ENCODE peak calls at places on chromosomes 12 and 14, in four cellular contexts. One of them, this sample, is unnamed.
A peak's percentile ranks its signal among the peaks of the same experiment; 100 is the strongest.

GRCh38 chr12:46218509-46219095 is 50.2 kb downstream of the SLC38A1 start:
- DNase-seq in stimulated activated naive CD8-positive, alpha-beta T cell treated with anti-CD3 and anti-CD28 coated beads, Interleukin-15, Interleukin-2, amounts not matched to agents 100 U/mL and 50 U/mL, for 24 hours: peak; percentile 35
- DNase-seq in GM20000: no peak
- DNase-seq in effector memory CD8-positive, alpha-beta T cell: no peak
- DNase-seq in this sample: no peak

GRCh38 chr12:132850291-132850690 is 21.6 kb upstream of the GOLGA3 start:
- DNase-seq in stimulated activated naive CD8-positive, alpha-beta T cell treated with anti-CD3 and anti-CD28 coated beads, Interleukin-15, Interleukin-2, amounts not matched to agents 100 U/mL and 50 U/mL, for 24 hours: no peak
- DNase-seq in effector memory CD8-positive, alpha-beta T cell: no peak
- DNase-seq in GM20000: no peak
- DNase-seq in this sample: no peak

GRCh38 chr14:54637270-54637669 is 70.3 kb downstream of the SAMD4A start:
- DNase-seq in effector memory CD8-positive, alpha-beta T cell: no peak
- DNase-seq in stimulated activated naive CD8-positive, alpha-beta T cell treated with anti-CD3 and anti-CD28 coated beads, Interleukin-15, Interleukin-2, amounts not matched to agents 100 U/mL and 50 U/mL, for 24 hours: no peak
- DNase-seq in GM20000: no peak
- DNase-seq in this sample: no peak

GRCh38 chr12:89748791-89749190 is 40.2 kb upstream of the ATP2B1 start:
- DNase-seq in GM20000: no peak
- DNase-seq in stimulated activated naive CD8-positive, alpha-beta T cell treated with anti-CD3 and anti-CD28 coated beads, Interleukin-15, Interleukin-2, amounts not matched to agents 100 U/mL and 50 U/mL, for 24 hours: no peak
- DNase-seq in effector memory CD8-positive, alpha-beta T cell: no peak
- DNase-seq in this sample: no peak

GRCh38 chr14:101358726-101359125 is 202.6 kb upstream of the DIO3 start:
- DNase-seq in GM20000: no peak
- DNase-seq in effector memory CD8-positive, alpha-beta T cell: no peak
- DNase-seq in stimulated activated naive CD8-positive, alpha-beta T cell treated with anti-CD3 and anti-CD28 coated beads, Interleukin-15, Interleukin-2, amounts not matched to agents 100 U/mL and 50 U/mL, for 24 hours: no peak
- DNase-seq in this sample: no peak

GRCh38 chr12:113397497-113398197 is 6.0 kb downstream of the SDS start:
- DNase-seq in stimulated activated naive CD8-positive, alpha-beta T cell treated with anti-CD3 and anti-CD28 coated beads, Interleukin-15, Interleukin-2, amounts not matched to agents 100 U/mL and 50 U/mL, for 24 hours: no peak
- DNase-seq in GM20000: no peak
- DNase-seq in effector memory CD8-positive, alpha-beta T cell: no peak
- DNase-seq in this sample: no peak

GRCh38 chr12:66623455-66623854 is 55.4 kb downstream of the GRIP1 start:
- DNase-seq in effector memory CD8-positive, alpha-beta T cell: no peak
- DNase-seq in GM20000: no peak
- DNase-seq in stimulated activated naive CD8-positive, alpha-beta T cell treated with anti-CD3 and anti-CD28 coated beads, Interleukin-15, Interleukin-2, amounts not matched to agents 100 U/mL and 50 U/mL, for 24 hours: no peak
- DNase-seq in this sample: no peak

GRCh38 chr12:10293151-10293550 is 14.5 kb upstream of the KLRD1 start:
- DNase-seq in GM20000: no peak
- DNase-seq in stimulated activated naive CD8-positive, alpha-beta T cell treated with anti-CD3 and anti-CD28 coated beads, Interleukin-15, Interleukin-2, amounts not matched to agents 100 U/mL and 50 U/mL, for 24 hours: no peak
- DNase-seq in effector memory CD8-positive, alpha-beta T cell: no peak
- DNase-seq in this sample: no peak

GRCh38 chr14:78469947-78470346 is 299.8 kb downstream of the NRXN3 start:
- DNase-seq in GM20000: no peak
- DNase-seq in effector memory CD8-positive, alpha-beta T cell: no peak
- DNase-seq in stimulated activated naive CD8-positive, alpha-beta T cell treated with anti-CD3 and anti-CD28 coated beads, Interleukin-15, Interleukin-2, amounts not matched to agents 100 U/mL and 50 U/mL, for 24 hours: no peak
- DNase-seq in this sample: no peak

GRCh38 chr12:98893126-98893525 is 248.0 kb downstream of the APAF1 start:
- DNase-seq in effector memory CD8-positive, alpha-beta T cell: no peak
- DNase-seq in stimulated activated naive CD8-positive, alpha-beta T cell treated with anti-CD3 and anti-CD28 coated beads, Interleukin-15, Interleukin-2, amounts not matched to agents 100 U/mL and 50 U/mL, for 24 hours: no peak
- DNase-seq in GM20000: no peak
- DNase-seq in this sample: no peak

GRCh38 chr12:110537605-110538409 is 35.7 kb downstream of the RAD9B start:
- DNase-seq in GM20000: no peak
- DNase-seq in effector memory CD8-positive, alpha-beta T cell: no peak
- DNase-seq in stimulated activated naive CD8-positive, alpha-beta T cell treated with anti-CD3 and anti-CD28 coated beads, Interleukin-15, Interleukin-2, amounts not matched to agents 100 U/mL and 50 U/mL, for 24 hours: no peak
- DNase-seq in this sample: peak; percentile 67

GRCh38 chr14:104240426-104241157 is 102.2 kb downstream of the KIF26A start:
- DNase-seq in effector memory CD8-positive, alpha-beta T cell: no peak
- DNase-seq in stimulated activated naive CD8-positive, alpha-beta T cell treated with anti-CD3 and anti-CD28 coated beads, Interleukin-15, Interleukin-2, amounts not matched to agents 100 U/mL and 50 U/mL, for 24 hours: no peak
- DNase-seq in GM20000: no peak
- DNase-seq in this sample: no peak

GRCh38 chr14:29553427-29553826 is 374.2 kb downstream of the PRKD1 start:
- DNase-seq in effector memory CD8-positive, alpha-beta T cell: no peak
- DNase-seq in stimulated activated naive CD8-positive, alpha-beta T cell treated with anti-CD3 and anti-CD28 coated beads, Interleukin-15, Interleukin-2, amounts not matched to agents 100 U/mL and 50 U/mL, for 24 hours: no peak
- DNase-seq in GM20000: no peak
- DNase-seq in this sample: no peak

GRCh38 chr12:8658361-8658760 is 4.3 kb downstream of the MFAP5 start:
- DNase-seq in effector memory CD8-positive, alpha-beta T cell: no peak
- DNase-seq in GM20000: no peak
- DNase-seq in stimulated activated naive CD8-positive, alpha-beta T cell treated with anti-CD3 and anti-CD28 coated beads, Interleukin-15, Interleukin-2, amounts not matched to agents 100 U/mL and 50 U/mL, for 24 hours: no peak
- DNase-seq in this sample: no peak

GRCh38 chr14:59787045-59787674 is 83.4 kb downstream of the RTN1 start:
- DNase-seq in stimulated activated naive CD8-positive, alpha-beta T cell treated with anti-CD3 and anti-CD28 coated beads, Interleukin-15, Interleukin-2, amounts not matched to agents 100 U/mL and 50 U/mL, for 24 hours: no peak
- DNase-seq in GM20000: no peak
- DNase-seq in effector memory CD8-positive, alpha-beta T cell: no peak
- DNase-seq in this sample: no peak

GRCh38 chr14:35747379-35747778 is 61.7 kb downstream of the RALGAPA1 start:
- DNase-seq in GM20000: no peak
- DNase-seq in effector memory CD8-positive, alpha-beta T cell: no peak
- DNase-seq in stimulated activated naive CD8-positive, alpha-beta T cell treated with anti-CD3 and anti-CD28 coated beads, Interleukin-15, Interleukin-2, amounts not matched to agents 100 U/mL and 50 U/mL, for 24 hours: no peak
- DNase-seq in this sample: no peak

GRCh38 chr14:24309538-24310386 is at the start of gene LTB4R2:
- DNase-seq in effector memory CD8-positive, alpha-beta T cell: no peak
- DNase-seq in GM20000: no peak
- DNase-seq in stimulated activated naive CD8-positive, alpha-beta T cell treated with anti-CD3 and anti-CD28 coated beads, Interleukin-15, Interleukin-2, amounts not matched to agents 100 U/mL and 50 U/mL, for 24 hours: no peak
- DNase-seq in this sample: no peak

GRCh38 chr14:30928462-30928861 is 54.1 kb downstream of the COCH start:
- DNase-seq in effector memory CD8-positive, alpha-beta T cell: no peak
- DNase-seq in GM20000: peak; percentile 1
- DNase-seq in stimulated activated naive CD8-positive, alpha-beta T cell treated with anti-CD3 and anti-CD28 coated beads, Interleukin-15, Interleukin-2, amounts not matched to agents 100 U/mL and 50 U/mL, for 24 hours: no peak
- DNase-seq in this sample: no peak

GRCh38 chr12:107429006-107429698 is 256.4 kb upstream of the PWP1 start:
- DNase-seq in GM20000: no peak
- DNase-seq in stimulated activated naive CD8-positive, alpha-beta T cell treated with anti-CD3 and anti-CD28 coated beads, Interleukin-15, Interleukin-2, amounts not matched to agents 100 U/mL and 50 U/mL, for 24 hours: no peak
- DNase-seq in effector memory CD8-positive, alpha-beta T cell: no peak
- DNase-seq in this sample: no peak

GRCh38 chr14:94677747-94678146 is 65.6 kb downstream of the SERPINA3 start:
- DNase-seq in effector memory CD8-positive, alpha-beta T cell: no peak
- DNase-seq in stimulated activated naive CD8-positive, alpha-beta T cell treated with anti-CD3 and anti-CD28 coated beads, Interleukin-15, Interleukin-2, amounts not matched to agents 100 U/mL and 50 U/mL, for 24 hours: no peak
- DNase-seq in GM20000: no peak
- DNase-seq in this sample: no peak

GRCh38 chr14:77126461-77126990 is 15.1 kb downstream of the ZDHHC22 start:
- DNase-seq in GM20000: peak; percentile 7
- DNase-seq in effector memory CD8-positive, alpha-beta T cell: no peak
- DNase-seq in stimulated activated naive CD8-positive, alpha-beta T cell treated with anti-CD3 and anti-CD28 coated beads, Interleukin-15, Interleukin-2, amounts not matched to agents 100 U/mL and 50 U/mL, for 24 hours: no peak
- DNase-seq in this sample: no peak

GRCh38 chr12:57182918-57183575 is 33.5 kb upstream of the NXPH4 start:
- DNase-seq in effector memory CD8-positive, alpha-beta T cell: peak; percentile 75
- DNase-seq in GM20000: peak; percentile 97
- DNase-seq in stimulated activated naive CD8-positive, alpha-beta T cell treated with anti-CD3 and anti-CD28 coated beads, Interleukin-15, Interleukin-2, amounts not matched to agents 100 U/mL and 50 U/mL, for 24 hours: peak; percentile 86
- DNase-seq in this sample: peak; percentile 70

GRCh38 chr14:58280954-58281787 is 17.2 kb upstream of the ARID4A start:
- DNase-seq in stimulated activated naive CD8-positive, alpha-beta T cell treated with anti-CD3 and anti-CD28 coated beads, Interleukin-15, Interleukin-2, amounts not matched to agents 100 U/mL and 50 U/mL, for 24 hours: no peak
- DNase-seq in effector memory CD8-positive, alpha-beta T cell: no peak
- DNase-seq in GM20000: peak; percentile 32
- DNase-seq in this sample: peak; percentile 44